ENCODE peak calls at places on chromosomes 6 and 20, in six cellular contexts. One of them, this sample, is unnamed.

GRCh38 chr20:53774487-53775203 is 181.0 kb upstream of the ZNF217 start:
- DNase-seq in GM12865: no peak
- DNase-seq in NCI-H2081: no peak
- DNase-seq in left ventricle myocardium inferior: no peak
- DNase-seq in amygdala: no peak
- DNase-seq in stimulated activated CD4-positive, alpha-beta T cell treated with anti-CD3 and anti-CD28 coated beads, Interleukin-4, amount 100 ng/mL, for 48 hours: no peak
- DNase-seq in this sample: no peak

GRCh38 chr20:10789386-10789785 is 115.6 kb upstream of the JAG1 start:
- DNase-seq in GM12865: no peak
- DNase-seq in NCI-H2081: no peak
- DNase-seq in left ventricle myocardium inferior: no peak
- DNase-seq in amygdala: no peak
- DNase-seq in stimulated activated CD4-positive, alpha-beta T cell treated with anti-CD3 and anti-CD28 coated beads, Interleukin-4, amount 100 ng/mL, for 48 hours: no peak
- DNase-seq in this sample: no peak

GRCh38 chr20:42093041-42093440 is 474.9 kb upstream of the CHD6 start:
- DNase-seq in GM12865: no peak
- DNase-seq in NCI-H2081: no peak
- DNase-seq in left ventricle myocardium inferior: no peak
- DNase-seq in amygdala: no peak
- DNase-seq in stimulated activated CD4-positive, alpha-beta T cell treated with anti-CD3 and anti-CD28 coated beads, Interleukin-4, amount 100 ng/mL, for 48 hours: no peak
- DNase-seq in this sample: no peak

GRCh38 chr6:55664581-55665223 is 85.7 kb upstream of the HMGCLL1 start:
- DNase-seq in GM12865: no peak
- DNase-seq in NCI-H2081: no peak
- DNase-seq in left ventricle myocardium inferior: no peak
- DNase-seq in amygdala: no peak
- DNase-seq in stimulated activated CD4-positive, alpha-beta T cell treated with anti-CD3 and anti-CD28 coated beads, Interleukin-4, amount 100 ng/mL, for 48 hours: no peak
- DNase-seq in this sample: no peak

GRCh38 chr6:13156381-13156780 is 172.0 kb downstream of the TBC1D7 start:
- DNase-seq in GM12865: no peak
- DNase-seq in NCI-H2081: no peak
- DNase-seq in left ventricle myocardium inferior: no peak
- DNase-seq in amygdala: no peak
- DNase-seq in stimulated activated CD4-positive, alpha-beta T cell treated with anti-CD3 and anti-CD28 coated beads, Interleukin-4, amount 100 ng/mL, for 48 hours: no peak
- DNase-seq in this sample: no peak

GRCh38 chr6:100269189-100269588 is 195.5 kb downstream of the SIM1 start:
- DNase-seq in GM12865: no peak
- DNase-seq in NCI-H2081: no peak
- DNase-seq in left ventricle myocardium inferior: no peak
- DNase-seq in amygdala: no peak
- DNase-seq in stimulated activated CD4-positive, alpha-beta T cell treated with anti-CD3 and anti-CD28 coated beads, Interleukin-4, amount 100 ng/mL, for 48 hours: no peak
- DNase-seq in this sample: no peak

GRCh38 chr20:46400253-46400652 is 6.2 kb downstream of the ELMO2 start:
- DNase-seq in GM12865: no peak
- DNase-seq in NCI-H2081: no peak
- DNase-seq in left ventricle myocardium inferior: no peak
- DNase-seq in amygdala: no peak
- DNase-seq in stimulated activated CD4-positive, alpha-beta T cell treated with anti-CD3 and anti-CD28 coated beads, Interleukin-4, amount 100 ng/mL, for 48 hours: no peak
- DNase-seq in this sample: no peak

GRCh38 chr20:42254673-42255072 is 636.5 kb upstream of the CHD6 start:
- DNase-seq in GM12865: no peak
- DNase-seq in NCI-H2081: no peak
- DNase-seq in left ventricle myocardium inferior: no peak
- DNase-seq in amygdala: no peak
- DNase-seq in stimulated activated CD4-positive, alpha-beta T cell treated with anti-CD3 and anti-CD28 coated beads, Interleukin-4, amount 100 ng/mL, for 48 hours: no peak
- DNase-seq in this sample: no peak

GRCh38 chr6:107458687-107459282 is 579 bp downstream of the PDSS2 start:
- DNase-seq in GM12865: peak
- DNase-seq in NCI-H2081: peak
- DNase-seq in left ventricle myocardium inferior: peak
- DNase-seq in amygdala: no peak
- DNase-seq in stimulated activated CD4-positive, alpha-beta T cell treated with anti-CD3 and anti-CD28 coated beads, Interleukin-4, amount 100 ng/mL, for 48 hours: peak
- DNase-seq in this sample: no peak

GRCh38 chr20:58708246-58708931 is 15.8 kb downstream of the NPEPL1 start:
- DNase-seq in GM12865: no peak
- DNase-seq in NCI-H2081: no peak
- DNase-seq in left ventricle myocardium inferior: peak
- DNase-seq in amygdala: no peak
- DNase-seq in stimulated activated CD4-positive, alpha-beta T cell treated with anti-CD3 and anti-CD28 coated beads, Interleukin-4, amount 100 ng/mL, for 48 hours: no peak
- DNase-seq in this sample: peak

GRCh38 chr6:165713845-165714466 is 50.9 kb upstream of the PDE10A start:
- DNase-seq in GM12865: no peak
- DNase-seq in NCI-H2081: no peak
- DNase-seq in left ventricle myocardium inferior: no peak
- DNase-seq in amygdala: no peak
- DNase-seq in stimulated activated CD4-positive, alpha-beta T cell treated with anti-CD3 and anti-CD28 coated beads, Interleukin-4, amount 100 ng/mL, for 48 hours: no peak
- DNase-seq in this sample: no peak

GRCh38 chr6:43386492-43386891 is 17.0 kb upstream of the ZNF318 start:
- DNase-seq in GM12865: peak
- DNase-seq in NCI-H2081: no peak
- DNase-seq in left ventricle myocardium inferior: no peak
- DNase-seq in amygdala: no peak
- DNase-seq in stimulated activated CD4-positive, alpha-beta T cell treated with anti-CD3 and anti-CD28 coated beads, Interleukin-4, amount 100 ng/mL, for 48 hours: no peak
- DNase-seq in this sample: no peak

GRCh38 chr6:46648869-46649488 is 3.6 kb downstream of the CYP39A1 start:
- DNase-seq in GM12865: no peak
- DNase-seq in NCI-H2081: no peak
- DNase-seq in left ventricle myocardium inferior: no peak
- DNase-seq in amygdala: no peak
- DNase-seq in stimulated activated CD4-positive, alpha-beta T cell treated with anti-CD3 and anti-CD28 coated beads, Interleukin-4, amount 100 ng/mL, for 48 hours: no peak
- DNase-seq in this sample: no peak

GRCh38 chr6:108766886-108767285 is 81.3 kb upstream of the ARMC2 start:
- DNase-seq in GM12865: no peak
- DNase-seq in NCI-H2081: no peak
- DNase-seq in left ventricle myocardium inferior: no peak
- DNase-seq in amygdala: no peak
- DNase-seq in stimulated activated CD4-positive, alpha-beta T cell treated with anti-CD3 and anti-CD28 coated beads, Interleukin-4, amount 100 ng/mL, for 48 hours: no peak
- DNase-seq in this sample: no peak

GRCh38 chr20:10708342-10709185 is 34.8 kb upstream of the JAG1 start:
- DNase-seq in GM12865: no peak
- DNase-seq in NCI-H2081: no peak
- DNase-seq in left ventricle myocardium inferior: no peak
- DNase-seq in amygdala: no peak
- DNase-seq in stimulated activated CD4-positive, alpha-beta T cell treated with anti-CD3 and anti-CD28 coated beads, Interleukin-4, amount 100 ng/mL, for 48 hours: no peak
- DNase-seq in this sample: no peak

GRCh38 chr6:135909737-135910387 is 58.4 kb downstream of the PDE7B start:
- DNase-seq in GM12865: peak
- DNase-seq in NCI-H2081: peak
- DNase-seq in left ventricle myocardium inferior: no peak
- DNase-seq in amygdala: no peak
- DNase-seq in stimulated activated CD4-positive, alpha-beta T cell treated with anti-CD3 and anti-CD28 coated beads, Interleukin-4, amount 100 ng/mL, for 48 hours: no peak
- DNase-seq in this sample: no peak

GRCh38 chr6:170106906-170107525 is 183.9 kb downstream of the DLL1 start:
- DNase-seq in GM12865: no peak
- DNase-seq in NCI-H2081: no peak
- DNase-seq in left ventricle myocardium inferior: peak
- DNase-seq in amygdala: no peak
- DNase-seq in stimulated activated CD4-positive, alpha-beta T cell treated with anti-CD3 and anti-CD28 coated beads, Interleukin-4, amount 100 ng/mL, for 48 hours: no peak
- DNase-seq in this sample: no peak

GRCh38 chr6:13526718-13527668 is 39.6 kb upstream of the GFOD1 start:
- DNase-seq in GM12865: peak
- DNase-seq in NCI-H2081: peak
- DNase-seq in left ventricle myocardium inferior: peak
- DNase-seq in amygdala: peak
- DNase-seq in stimulated activated CD4-positive, alpha-beta T cell treated with anti-CD3 and anti-CD28 coated beads, Interleukin-4, amount 100 ng/mL, for 48 hours: no peak
- DNase-seq in this sample: peak

GRCh38 chr6:170135821-170136471 is 154.9 kb downstream of the DLL1 start:
- DNase-seq in GM12865: no peak
- DNase-seq in NCI-H2081: no peak
- DNase-seq in left ventricle myocardium inferior: no peak
- DNase-seq in amygdala: no peak
- DNase-seq in stimulated activated CD4-positive, alpha-beta T cell treated with anti-CD3 and anti-CD28 coated beads, Interleukin-4, amount 100 ng/mL, for 48 hours: no peak
- DNase-seq in this sample: no peak

GRCh38 chr6:11875325-11876109 is 96.9 kb upstream of the ADTRP start:
- DNase-seq in GM12865: no peak
- DNase-seq in NCI-H2081: no peak
- DNase-seq in left ventricle myocardium inferior: no peak
- DNase-seq in amygdala: no peak
- DNase-seq in stimulated activated CD4-positive, alpha-beta T cell treated with anti-CD3 and anti-CD28 coated beads, Interleukin-4, amount 100 ng/mL, for 48 hours: no peak
- DNase-seq in this sample: no peak

GRCh38 chr6:135922170-135922569 is 70.7 kb downstream of the PDE7B start:
- DNase-seq in GM12865: peak
- DNase-seq in NCI-H2081: no peak
- DNase-seq in left ventricle myocardium inferior: no peak
- DNase-seq in amygdala: no peak
- DNase-seq in stimulated activated CD4-positive, alpha-beta T cell treated with anti-CD3 and anti-CD28 coated beads, Interleukin-4, amount 100 ng/mL, for 48 hours: no peak
- DNase-seq in this sample: peak

GRCh38 chr6:135008072-135008940 is 46.3 kb downstream of the HBS1L start:
- DNase-seq in GM12865: peak
- DNase-seq in NCI-H2081: no peak
- DNase-seq in left ventricle myocardium inferior: no peak
- DNase-seq in amygdala: no peak
- DNase-seq in stimulated activated CD4-positive, alpha-beta T cell treated with anti-CD3 and anti-CD28 coated beads, Interleukin-4, amount 100 ng/mL, for 48 hours: no peak
- DNase-seq in this sample: no peak

This sample was measured in heart left ventricle.